ENCODE peak calls at places on chromosomes 13 and 19, in ten cellular contexts. F is AG04449, H is cardiac muscle cell, Q is type B pancreatic cell, W is fibroblast of mammary gland, M is ovary, Y is IMR-90, V is pancreas, R is tibial nerve, E is lower leg skin. T is an unnamed sample.

GRCh38 chr13:93226623-93227279 is at the start of gene GPC6:
- DNase-seq in E (no peak), R (peak; percentile 23), V (no peak), H (peak; percentile 97), F (no peak), Q (no peak), M (peak; percentile 60), W (peak; percentile 94), Y (peak; percentile 95), T (peak; percentile 77)

GRCh38 chr13:51832471-51833152 is 12.4 kb downstream of the TMEM272 start:
- DNase-seq in V (no peak), H (peak; percentile 63), Y (peak; percentile 8), E (no peak), M (no peak), Q (no peak), R (no peak), F (no peak), W (peak; percentile 31), T (no peak)

GRCh38 chr19:47435196-47435595 is 15.9 kb upstream of the MEIS3 start:
- DNase-seq in E (no peak), F (no peak), R (no peak), V (no peak), M (no peak), Y (no peak), Q (no peak), H (no peak), W (no peak), T (no peak)

GRCh38 chr13:40334031-40334430 is 332.4 kb downstream of the FOXO1 start:
- DNase-seq in Q (no peak), F (no peak), W (no peak), V (no peak), E (no peak), R (no peak), Y (no peak), H (no peak), M (no peak), T (no peak)

GRCh38 chr19:45173816-45174215 is 4.2 kb downstream of the TRAPPC6A start:
- DNase-seq in R (no peak), E (no peak), H (no peak), F (peak; percentile 75), Y (peak; percentile 79), Q (no peak), W (peak; percentile 74), V (no peak), M (no peak), T (no peak)

GRCh38 chr13:51887441-51887840 is 25.7 kb downstream of the CCDC70 start:
- DNase-seq in V (no peak), R (no peak), F (no peak), W (no peak), Y (no peak), H (no peak), E (peak; percentile 6), Q (no peak), M (no peak), T (no peak)

GRCh38 chr19:8397291-8397690 is 7.1 kb downstream of the RAB11B start:
- DNase-seq in W (no peak), F (no peak), R (no peak), Y (no peak), E (no peak), H (no peak), Q (no peak), V (no peak), M (no peak), T (no peak)

GRCh38 chr13:48829536-48829935 is 146.2 kb upstream of the FNDC3A start:
- DNase-seq in F (no peak), E (no peak), M (no peak), W (no peak), H (no peak), Q (no peak), R (no peak), V (no peak), Y (no peak), T (no peak)

GRCh38 chr19:4660993-4661392 is 9.1 kb downstream of the MYDGF start:
- DNase-seq in W (peak; percentile 52), Y (peak; percentile 9), H (no peak), V (no peak), R (no peak), F (no peak), Q (no peak), E (no peak), M (no peak), T (no peak)

GRCh38 chr13:31418186-31418585 is 218.4 kb downstream of the B3GLCT start:
- DNase-seq in F (no peak), Y (no peak), R (no peak), W (no peak), Q (no peak), H (no peak), V (no peak), M (no peak), E (no peak), T (no peak)

GRCh38 chr19:28940751-28941500 is 272.0 kb downstream of the UQCRFS1 start:
- DNase-seq in F (peak; percentile 50), M (no peak), R (no peak), E (no peak), H (peak; percentile 80), Q (no peak), V (no peak), Y (peak; percentile 92), W (peak; percentile 89), T (peak; percentile 12)

GRCh38 chr13:110284809-110285519 is 22.0 kb downstream of the COL4A1 start:
- DNase-seq in Y (no peak), H (no peak), Q (no peak), F (no peak), R (no peak), V (no peak), W (peak; percentile 65), E (peak; percentile 43), M (no peak), T (no peak)

GRCh38 chr19:31109626-31110025 is 239.6 kb downstream of the TSHZ3 start:
- DNase-seq in V (no peak), R (no peak), F (no peak), Q (no peak), Y (no peak), E (no peak), W (no peak), M (no peak), H (no peak), T (no peak)

GRCh38 chr13:96652506-96652905 is 341.8 kb downstream of the OXGR1 start:
- DNase-seq in V (no peak), W (peak; percentile 67), Q (no peak), R (no peak), H (no peak), F (no peak), M (no peak), Y (no peak), E (no peak), T (no peak)

GRCh38 chr13:75850915-75851314 is 214.8 kb downstream of the LMO7 start:
- DNase-seq in M (no peak), Y (no peak), H (no peak), Q (no peak), R (no peak), V (no peak), E (no peak), W (peak; percentile 25), F (no peak), T (no peak)

DNA sequence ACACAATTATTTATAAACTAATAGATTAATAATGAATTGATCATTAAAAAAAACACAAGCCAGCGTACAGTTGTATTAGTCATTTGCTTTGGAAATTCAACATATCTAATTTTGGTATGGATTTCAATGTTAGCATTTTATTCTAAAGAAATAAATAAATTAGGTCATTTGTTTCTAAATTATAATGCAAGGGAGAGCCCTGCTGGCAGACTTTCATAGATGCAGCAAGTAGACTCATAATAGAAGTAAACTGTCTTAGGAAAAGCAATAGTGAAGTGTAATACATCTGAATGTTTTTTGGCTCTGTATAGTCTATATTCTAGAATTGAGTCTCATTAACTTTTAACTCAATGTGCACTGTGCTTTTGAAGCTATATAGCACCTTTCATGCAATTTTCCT is 982.4 kb upstream of the MIR17HG start:
- DNase-seq in V (no peak), Q (no peak), F (no peak), E (no peak), R (no peak), Y (no peak), W (peak; percentile 10), M (no peak), H (peak; percentile 62), T (no peak)
- TF ChIP-seq CTCF in V (no peak), Q (peak; percentile 56), F (no peak), E (no peak), R (no peak), Y (no peak), W (peak; percentile 20), M (no peak), H (peak; percentile 48), T (no peak)

GRCh38 chr13:99610702-99611289 is 109.5 kb downstream of the TM9SF2 start:
- DNase-seq in Q (no peak), R (no peak), H (no peak), M (no peak), W (no peak), F (no peak), E (no peak), V (no peak), Y (no peak), T (no peak)

GRCh38 chr13:99619207-99619606 is 117.9 kb downstream of the TM9SF2 start:
- DNase-seq in H (no peak), Y (no peak), R (no peak), V (no peak), M (no peak), E (no peak), Q (no peak), F (no peak), W (no peak), T (no peak)

GRCh38 chr13:99617474-99618255 is 116.4 kb downstream of the TM9SF2 start:
- DNase-seq in E (no peak), F (no peak), W (peak; percentile 66), M (peak; percentile 43), V (no peak), Q (no peak), R (peak; percentile 30), Y (peak; percentile 38), H (peak; percentile 70), T (peak; percentile 35)

DNA sequence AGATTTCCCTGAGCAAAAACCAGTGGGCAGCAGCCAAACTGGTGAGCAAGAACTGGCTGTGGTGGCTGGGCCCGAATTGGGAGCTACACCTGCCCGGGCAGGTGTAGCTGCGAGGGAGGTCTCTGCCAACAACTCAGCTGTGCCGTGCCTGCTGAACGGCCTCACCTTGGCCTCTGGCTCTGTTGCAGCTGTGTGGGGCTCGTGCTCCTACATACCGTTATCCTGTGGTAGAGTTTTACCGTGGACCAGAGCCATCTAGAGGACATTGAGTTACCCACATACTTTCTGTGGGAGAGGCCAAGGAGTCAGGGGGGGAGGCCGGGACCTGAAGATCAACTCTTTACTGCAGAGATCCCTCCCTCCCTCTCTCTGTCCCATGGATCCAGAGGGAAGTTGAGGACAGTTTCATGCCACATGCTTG is 113.2 kb downstream of the TM9SF2 start:
- DNase-seq in Y (no peak), F (no peak), W (no peak), R (no peak), V (peak; percentile 60), E (no peak), Q (no peak), H (peak; percentile 38), M (no peak), T (no peak)
- TF ChIP-seq CTCF in Y (peak; percentile 12), F (no peak), W (no peak), R (no peak), V (no peak), E (no peak), Q (no peak), H (peak; percentile 35), M (no peak), T (no peak)

GRCh38 chr19:58218899-58219298 is 9.8 kb upstream of the ZNF544 start:
- DNase-seq in Y (no peak), H (peak; percentile 44), F (no peak), V (no peak), E (no peak), M (no peak), R (no peak), Q (no peak), W (peak; percentile 34), T (no peak)
- TF ChIP-seq CTCF in Y (no peak), H (peak; percentile 13), F (no peak), V (no peak), E (no peak), M (no peak), R (no peak), Q (peak; percentile 51), W (peak; percentile 6), T (no peak)

GRCh38 chr13:113411216-113412023 is 41.9 kb downstream of the ADPRHL1 start:
- DNase-seq in R (no peak), W (peak; percentile 99), H (peak; percentile 74), M (no peak), F (peak; percentile 87), Y (peak; percentile 99), V (peak; percentile 51), E (no peak), Q (no peak), T (peak; percentile 86)
- TF ChIP-seq CTCF in R (no peak), W (no peak), H (no peak), M (no peak), F (no peak), Y (no peak), V (no peak), E (no peak), Q (no peak), T (no peak)